ENCODE peak calls at places on chromosomes 3 and 15, in six cellular contexts. J, X, Z, Y, A and Q are unnamed samples. For H3K4me1, the result is how much of the 10 kb centered on the place peaks cover.

GRCh38 chr3:27590437-27591320 is 106.5 kb upstream of the SLC4A7 start:
- DNase-seq in J (no peak), X (no peak), Z (no peak), Y (peak), A (no peak), Q (no peak)

GRCh38 chr15:92167413-92167950 is 226.2 kb upstream of the ST8SIA2 start:
- DNase-seq in J (no peak), X (no peak), Z (no peak), Y (no peak), A (no peak), Q (no peak)

GRCh38 chr3:71062920-71063767 is 520.4 kb downstream of the FOXP1 start:
- DNase-seq in J (no peak), X (no peak), Z (no peak), Y (no peak), A (no peak), Q (no peak)

GRCh38 chr15:67199391-67199790 is 55.1 kb downstream of the AAGAB start:
- DNase-seq in J (no peak), X (no peak), Z (no peak), Y (no peak), A (no peak), Q (no peak)

GRCh38 chr3:194140520-194141414 is 4.8 kb downstream of the HES1 start:
- DNase-seq in J (peak), X (peak), Z (peak), Y (peak), A (no peak), Q (no peak)

GRCh38 chr3:59605318-59605717 is 555.5 kb upstream of the CFAP20DC start:
- DNase-seq in J (no peak), X (no peak), Z (no peak), Y (no peak), A (no peak), Q (no peak)

GRCh38 chr3:106428565-106428994 is 559.8 kb upstream of the CBLB start:
- DNase-seq in J (peak), X (peak), Z (no peak), Y (peak), A (no peak), Q (no peak)

GRCh38 chr3:139653582-139653981 is 24.2 kb downstream of the NMNAT3 start:
- DNase-seq in J (peak), X (peak), Z (no peak), Y (no peak), A (no peak), Q (no peak)

GRCh38 chr3:146326875-146327543 is 76.1 kb upstream of the PLSCR4 start:
- DNase-seq in J (peak), X (no peak), Z (no peak), Y (peak), A (no peak), Q (no peak)

GRCh38 chr15:32959077-32959476 is 235.4 kb downstream of the FMN1 start:
- DNase-seq in J (no peak), X (no peak), Z (no peak), Y (no peak), A (no peak), Q (no peak)

GRCh38 chr15:84883433-84883832 is 1.0 kb upstream of the SLC28A1 start:
- DNase-seq in J (no peak), X (no peak), Z (no peak), Y (no peak), A (no peak), Q (no peak)

GRCh38 chr3:60610441-60611112 is 640.7 kb downstream of the FHIT start:
- DNase-seq in J (no peak), X (peak), Z (no peak), Y (no peak), A (no peak), Q (no peak)

GRCh38 chr3:75272708-75273107 is 391.4 kb upstream of the FRG2C start:
- DNase-seq in J (no peak), X (no peak), Z (no peak), Y (peak), A (no peak), Q (no peak)

GRCh38 chr15:78212546-78213424 is 21.6 kb downstream of the ACSBG1 start:
- DNase-seq in J (no peak), X (peak), Z (peak), Y (peak), A (no peak), Q (no peak)

GRCh38 chr3:12560505-12561188 is 3.8 kb downstream of the MKRN2 start:
- DNase-seq in J (no peak), X (no peak), Z (no peak), Y (no peak), A (no peak), Q (no peak)

GRCh38 chr3:9400626-9401025 is 3.2 kb downstream of the SETD5 start:
- DNase-seq in J (no peak), X (no peak), Z (no peak), Y (no peak), A (no peak), Q (no peak)

GRCh38 chr3:191412764-191413163 is 48.2 kb upstream of the PYDC2 start:
- DNase-seq in J (no peak), X (no peak), Z (no peak), Y (peak), A (no peak), Q (no peak)

GRCh38 chr3:52436500-52437106 is 8.3 kb downstream of the SEMA3G start:
- DNase-seq in J (peak), X (no peak), Z (no peak), Y (no peak), A (no peak), Q (no peak)

GRCh38 chr3:78112266-78112665 is 1072.4 kb downstream of the ROBO2 start:
- DNase-seq in J (peak), X (peak), Z (no peak), Y (no peak), A (no peak), Q (no peak)

GRCh38 chr3:194375473-194375872 is 5.9 kb upstream of the LRRC15 start:
- DNase-seq in J (no peak), X (no peak), Z (no peak), Y (peak), A (no peak), Q (no peak)

GRCh38 chr3:37779289-37780152 is 82.2 kb upstream of the CTDSPL start:
- DNase-seq in J (peak), X (no peak), Z (no peak), Y (peak), A (no peak), Q (no peak)

GRCh38 chr15:35308802-35309201 is 223.7 kb upstream of the NANOGP8 start:
- DNase-seq in J (no peak), X (peak), Z (no peak), Y (no peak), A (no peak), Q (no peak)

GRCh38 chr3:33883538-33884203 is 85.2 kb downstream of the PDCD6IP start:
- DNase-seq in J (no peak), X (no peak), Z (no peak), Y (peak), A (no peak), Q (no peak)

GRCh38 chr15:25346371-25346770 is 92.5 kb downstream of the UBE3A start:
- DNase-seq in J (no peak), X (no peak), Z (no peak), Y (no peak), A (no peak), Q (no peak)

GRCh38 chr3:117433439-117433838 is 723.9 kb downstream of the TUSC7 start:
- DNase-seq in J (no peak), X (no peak), Z (no peak), Y (no peak), A (no peak), Q (no peak)

GRCh38 chr3:9508781-9509180 is 44.8 kb downstream of the LHFPL4 start:
- DNase-seq in J (no peak), X (no peak), Z (no peak), Y (no peak), A (no peak), Q (no peak)

GRCh38 chr3:10601131-10601856 is 95.9 kb upstream of the ATP2B2 start:
- DNase-seq in J (no peak), X (no peak), Z (peak), Y (no peak), A (peak), Q (no peak)

GRCh38 chr3:65935724-65936123 is 103.0 kb downstream of the MAGI1 start:
- DNase-seq in J (no peak), X (no peak), Z (no peak), Y (no peak), A (no peak), Q (no peak)

GRCh38 chr3:149180057-149180573 is 41.5 kb downstream of the CP start:
- DNase-seq in J (peak), X (peak), Z (no peak), Y (peak), A (peak), Q (no peak)

GRCh38 chr15:101043911-101044624 is 124.9 kb downstream of the LRRK1 start:
- DNase-seq in J (peak), X (peak), Z (peak), Y (no peak), A (no peak), Q (no peak)

GRCh38 chr15:33636234-33636633 is 325.5 kb downstream of the RYR3 start:
- DNase-seq in J (no peak), X (no peak), Z (no peak), Y (no peak), A (no peak), Q (no peak)

GRCh38 chr3:171393032-171393744 is 67.0 kb downstream of the TNIK start:
- DNase-seq in J (no peak), X (no peak), Z (no peak), Y (no peak), A (no peak), Q (no peak)

GRCh38 chr15:101675015-101675414 is 22.8 kb upstream of the TM2D3 start:
- DNase-seq in J (no peak), X (no peak), Z (no peak), Y (no peak), A (no peak), Q (no peak)

GRCh38 chr15:41523097-41523496 is 9.5 kb upstream of the LTK start:
- DNase-seq in J (no peak), X (no peak), Z (no peak), Y (no peak), A (no peak), Q (no peak)

GRCh38 chr15:100602822-100603393 is 519 bp downstream of the ASB7 start:
- DNase-seq in J (peak), X (no peak), Z (peak), Y (peak), A (no peak), Q (peak)

GRCh38 chr15:39127925-39128617 is 452.8 kb upstream of the THBS1 start:
- DNase-seq in J (no peak), X (no peak), Z (no peak), Y (peak), A (no peak), Q (no peak)

GRCh38 chr3:25783661-25784512 is 644 bp upstream of the NGLY1 start:
- DNase-seq in J (peak), X (peak), Z (peak), Y (peak), A (peak), Q (no peak)

GRCh38 chr3:123275691-123276090 is 73.9 kb downstream of the SEC22A start:
- DNase-seq in J (no peak), X (no peak), Z (no peak), Y (no peak), A (no peak), Q (no peak)

DNA sequence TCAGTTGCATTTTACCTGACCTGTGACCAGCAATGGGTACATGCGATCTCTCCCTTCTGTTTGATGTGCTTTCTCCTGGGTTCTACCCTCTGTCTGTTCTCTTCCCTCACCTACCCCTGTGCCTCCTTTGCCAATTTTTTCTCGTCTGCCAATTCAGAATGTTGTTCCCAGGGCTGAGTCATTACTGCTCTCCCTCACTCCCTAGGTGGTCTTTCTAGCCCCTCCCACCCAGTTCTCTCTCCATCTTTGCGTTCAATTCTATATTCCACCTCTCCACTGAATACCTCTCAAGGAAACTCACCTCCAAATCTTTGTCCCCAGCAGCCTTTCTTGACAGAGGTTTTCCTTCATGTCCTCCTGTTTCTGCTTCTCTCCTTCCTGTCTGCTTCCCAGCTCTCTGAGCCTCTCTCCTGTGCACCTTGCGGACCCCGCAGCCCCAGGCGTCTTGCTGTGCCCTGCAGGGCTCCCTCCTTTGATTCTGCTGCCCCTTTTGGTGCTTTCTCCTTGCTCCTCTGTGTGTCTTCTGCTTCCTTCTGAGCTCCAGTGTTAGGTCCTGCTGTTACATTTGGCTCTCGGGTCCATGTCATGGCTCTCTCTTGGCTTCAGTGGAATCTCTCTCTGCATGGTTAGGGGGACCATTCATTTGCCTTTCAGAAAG is 398.2 kb upstream of the TPM1 start:
- DNase-seq in J (no peak), X (no peak), Z (no peak), Y (no peak), A (no peak), Q (no peak)
- TF ChIP-seq CTCF in J (no peak), X (no peak), Z (no peak), Y (no peak), A (no peak), Q (no peak)

GRCh38 chr3:192916455-192917257 is 1.0 kb downstream of the MB21D2 start:
- DNase-seq in J (peak), X (peak), Z (peak), Y (peak), A (peak), Q (no peak)
- H3K4me3 ChIP-seq in J (peak), X (peak), Z (peak), Y (peak), A (peak), Q (peak)

GRCh38 chr3:31562525-31562924 is 29.8 kb downstream of the STT3B start:
- DNase-seq in J (no peak), X (no peak), Z (peak), Y (no peak), A (no peak), Q (peak)

GRCh38 chr3:31565288-31565687 is 32.6 kb downstream of the STT3B start:
- DNase-seq in J (no peak), X (no peak), Z (no peak), Y (no peak), A (no peak), Q (no peak)

GRCh38 chr3:31571325-31571724 is 38.6 kb downstream of the STT3B start:
- DNase-seq in J (no peak), X (no peak), Z (no peak), Y (no peak), A (no peak), Q (no peak)

GRCh38 chr3:31568649-31569048 is 35.9 kb downstream of the STT3B start:
- DNase-seq in J (no peak), X (no peak), Z (no peak), Y (no peak), A (no peak), Q (no peak)

DNA sequence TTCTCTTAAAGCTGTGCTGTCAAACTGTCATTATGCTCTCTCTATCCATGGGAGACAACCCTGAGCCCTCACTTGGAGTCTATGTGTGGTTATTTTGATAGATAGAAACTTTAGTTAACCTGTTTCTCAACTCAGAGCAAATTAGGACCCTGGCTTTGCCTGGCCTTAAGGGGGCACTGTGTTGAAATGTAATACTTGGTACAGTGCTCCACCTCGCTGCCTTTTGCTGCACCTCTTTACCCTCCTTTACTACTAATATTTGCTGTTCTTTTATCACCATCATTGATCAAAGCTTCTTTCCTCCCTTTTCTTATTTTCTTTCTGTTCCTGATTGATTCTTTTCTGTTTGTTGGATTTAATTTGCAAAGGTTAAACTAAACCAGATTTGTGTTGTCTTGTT is 34.3 kb downstream of the STT3B start:
- DNase-seq in J (no peak), X (no peak), Z (no peak), Y (peak), A (no peak), Q (no peak)
- H3K4me1 ChIP-seq in J (under half), X (under half), Z (half or more), Y (under half), A (under half), Q (half or more)

GRCh38 chr15:52329980-52330379 is 34.4 kb upstream of the MYO5C start:
- DNase-seq in J (no peak), X (no peak), Z (no peak), Y (no peak), A (no peak), Q (no peak)

GRCh38 chr15:52329150-52329549 is 33.5 kb upstream of the MYO5C start:
- DNase-seq in J (no peak), X (no peak), Z (no peak), Y (no peak), A (no peak), Q (no peak)

GRCh38 chr15:52334491-52335160 is 39.0 kb upstream of the MYO5C start:
- DNase-seq in J (no peak), X (no peak), Z (no peak), Y (no peak), A (no peak), Q (no peak)

GRCh38 chr15:52328680-52329079 is 33.1 kb upstream of the MYO5C start:
- DNase-seq in J (no peak), X (no peak), Z (no peak), Y (no peak), A (no peak), Q (no peak)

GRCh38 chr15:52331490-52332240 is 36.1 kb upstream of the MYO5C start:
- DNase-seq in J (no peak), X (no peak), Z (no peak), Y (peak), A (peak), Q (peak)
- TF ChIP-seq CTCF in J (no peak), X (no peak), Z (peak), Y (peak), A (peak), Q (peak)

DNA sequence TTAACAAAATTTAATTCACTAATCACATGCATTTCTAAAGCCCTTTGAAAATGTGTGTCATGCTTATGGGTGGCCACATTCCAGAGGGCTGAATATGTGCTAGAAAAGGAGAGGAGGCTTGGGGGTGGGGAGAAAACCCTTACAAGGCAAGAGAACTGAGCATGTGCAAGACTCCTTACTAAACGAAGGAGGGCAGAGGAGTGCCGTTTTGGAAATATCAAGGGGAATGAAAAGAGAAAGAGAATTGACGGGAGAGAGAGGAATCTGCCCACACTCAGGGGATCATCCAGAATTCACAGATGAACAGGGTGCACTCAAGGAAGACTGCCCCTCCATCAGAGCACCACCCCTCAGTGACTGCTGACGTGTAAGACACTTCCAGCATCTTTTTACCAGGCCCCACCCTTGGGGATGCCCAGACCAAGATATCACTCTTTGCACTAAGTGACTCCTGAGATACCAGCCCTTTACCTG is 37.9 kb upstream of the TSC22D2 start:
- DNase-seq in J (peak), X (peak), Z (no peak), Y (peak), A (peak), Q (no peak)
- H3K4me3 ChIP-seq in J (no peak), X (peak), Z (no peak), Y (peak), A (no peak), Q (no peak)

GRCh38 chr3:56796996-56797395 is 4.8 kb downstream of the ARHGEF3 start:
- DNase-seq in J (no peak), X (no peak), Z (no peak), Y (no peak), A (no peak), Q (no peak)

GRCh38 chr3:56800373-56801150 is 1.2 kb downstream of the ARHGEF3 start:
- DNase-seq in J (no peak), X (no peak), Z (peak), Y (no peak), A (no peak), Q (peak)

GRCh38 chr3:56801151-56801596 is 575 bp downstream of the ARHGEF3 start:
- DNase-seq in J (no peak), X (no peak), Z (peak), Y (no peak), A (no peak), Q (no peak)

GRCh38 chr3:56801597-56802410 is at the start of gene ARHGEF3:
- DNase-seq in J (peak), X (peak), Z (peak), Y (peak), A (peak), Q (peak)

DNA sequence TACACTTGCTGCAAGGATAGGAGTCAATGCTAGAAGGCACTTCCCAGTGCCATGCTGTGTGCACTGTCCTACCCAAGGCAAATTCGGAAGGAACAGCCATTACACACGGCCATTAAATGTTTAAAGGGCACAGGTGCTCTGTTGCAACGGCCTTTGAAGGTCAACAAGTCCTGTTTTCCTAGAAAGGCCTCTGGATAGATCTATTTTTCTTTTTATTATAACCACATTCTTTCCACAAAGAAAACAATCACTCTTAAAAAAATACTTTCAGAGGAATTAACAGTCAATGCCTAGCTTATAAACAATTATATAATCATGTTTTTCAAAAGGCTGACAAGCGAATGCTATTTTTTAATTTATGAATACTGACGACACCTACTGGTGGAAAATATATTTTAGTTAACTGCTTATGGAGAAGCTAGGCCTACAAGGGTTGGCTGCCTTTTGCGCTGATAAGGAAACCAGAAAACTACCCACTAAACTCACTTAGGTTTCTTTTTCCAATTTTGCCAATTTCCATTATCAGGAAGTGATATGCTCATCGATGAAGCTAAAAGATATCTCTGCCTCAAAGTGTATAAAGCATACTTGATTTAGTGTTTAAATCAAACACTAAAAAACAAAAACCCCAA is 2.4 kb downstream of the ARHGEF3 start:
- DNase-seq in J (no peak), X (no peak), Z (no peak), Y (peak), A (no peak), Q (no peak)
- H3K4me1 ChIP-seq in J (under half), X (under half), Z (half or more), Y (under half), A (under half), Q (under half)

DNA sequence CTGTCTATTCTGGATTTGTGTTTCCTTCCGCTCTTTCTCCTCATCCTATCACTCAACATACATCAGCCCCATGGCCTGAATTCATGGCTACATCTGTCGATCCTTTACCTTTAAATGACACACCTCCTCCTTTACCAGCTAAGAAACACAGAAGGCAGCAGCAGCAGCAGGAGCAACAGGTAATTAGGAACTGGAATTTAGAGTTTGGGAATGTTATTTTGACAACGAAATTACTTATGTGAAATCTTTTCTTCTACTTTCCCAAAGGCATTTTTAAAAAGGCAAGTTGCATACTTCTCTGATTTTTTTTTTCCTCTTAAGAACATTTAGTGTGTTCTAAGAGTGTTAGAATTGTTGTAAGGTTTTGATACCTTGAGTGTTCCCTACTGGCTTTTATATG is 29.1 kb upstream of the ABHD10 start:
- DNase-seq in J (no peak), X (no peak), Z (no peak), Y (no peak), A (no peak), Q (no peak)
- TF ChIP-seq CTCF in J (no peak), X (no peak), Z (no peak), Y (no peak), A (no peak), Q (no peak)